ENCODE peak calls at places on chromosomes 6 and 20, in nine cellular contexts. A, R, L, G, P, M, Q, Y and S are unnamed samples.

GRCh38 chr6:148343028-148343374 is 363 bp downstream of the SASH1 start:
- DNase-seq in L (no peak), R (no peak), G (no peak), Y (no peak), M (no peak), P (no peak), A (no peak), Q (no peak), S (no peak)

GRCh38 chr6:109340811-109341210 is 41.5 kb downstream of the CD164 start:
- DNase-seq in G (no peak), Y (peak), L (no peak), M (no peak), R (no peak), P (no peak), Q (no peak), A (no peak), S (no peak)

GRCh38 chr20:3612795-3613560 is 50.2 kb downstream of the GFRA4 start:
- DNase-seq in Q (no peak), M (no peak), A (peak), G (no peak), Y (peak), R (peak), L (no peak), P (no peak), S (no peak)

GRCh38 chr20:62296724-62297448 is 5.9 kb upstream of the ADRM1 start:
- DNase-seq in P (no peak), L (no peak), Q (no peak), R (no peak), A (no peak), G (no peak), M (no peak), Y (no peak), S (no peak)

GRCh38 chr6:43715056-43715788 is 27.6 kb upstream of the MRPS18A start:
- DNase-seq in R (no peak), L (no peak), M (no peak), Y (no peak), A (no peak), Q (no peak), G (no peak), P (no peak), S (no peak)

GRCh38 chr6:156102129-156102528 is 646.5 kb upstream of the NOX3 start:
- DNase-seq in M (no peak), A (no peak), R (peak), Q (no peak), Y (no peak), L (peak), G (no peak), P (peak), S (no peak)

GRCh38 chr6:77650098-77650663 is 2.7 kb upstream of the MEI4 start:
- DNase-seq in A (no peak), Q (no peak), Y (peak), P (peak), R (no peak), G (no peak), M (peak), L (no peak), S (no peak)

GRCh38 chr6:110217255-110217654 is 37.0 kb downstream of the CDC40 start:
- DNase-seq in Q (no peak), G (no peak), M (no peak), L (peak), P (peak), A (peak), R (peak), Y (peak), S (no peak)

GRCh38 chr6:110075406-110075805 is 97.3 kb downstream of the GPR6 start:
- DNase-seq in P (peak), M (no peak), A (no peak), Q (no peak), R (peak), G (no peak), L (no peak), Y (no peak), S (no peak)

GRCh38 chr6:2244261-2245102 is 923 bp downstream of the GMDS start:
- DNase-seq in R (no peak), G (no peak), P (peak), A (no peak), Q (no peak), M (no peak), Y (peak), L (no peak), S (no peak)

GRCh38 chr6:141472123-141472522 is 660.6 kb upstream of the GJE1 start:
- DNase-seq in M (no peak), R (no peak), Y (no peak), G (no peak), P (no peak), L (no peak), A (no peak), Q (no peak), S (no peak)

GRCh38 chr6:53302678-53303360 is 45.9 kb downstream of the ELOVL5 start:
- DNase-seq in G (no peak), A (peak), P (peak), M (no peak), Y (peak), R (peak), Q (no peak), L (peak), S (no peak)

GRCh38 chr6:20630617-20631448 is 96.6 kb downstream of the CDKAL1 start:
- DNase-seq in Y (no peak), G (no peak), R (no peak), P (no peak), M (no peak), L (no peak), Q (peak), A (no peak), S (no peak)

GRCh38 chr20:24451428-24451827 is 18.0 kb upstream of the SYNDIG1 start:
- DNase-seq in M (no peak), Q (no peak), P (no peak), A (no peak), L (no peak), G (no peak), Y (no peak), R (no peak), S (no peak)

GRCh38 chr6:144931172-144932035 is 646.3 kb downstream of the UTRN start:
- DNase-seq in Q (no peak), A (peak), P (peak), L (peak), G (no peak), M (no peak), R (peak), Y (peak), S (no peak)